ENCODE peak calls at places on chromosomes 11 and 22, in four cellular contexts. One of them, this sample, is unnamed. For H3K27me3, the result is how much of the 10 kb centered on the place peaks cover.

GRCh38 chr11:2437516-2437915 is 6.8 kb downstream of the TRPM5 start:
- DNase-seq in DND-41: no peak
- DNase-seq in cardiac muscle cell: no peak
- DNase-seq in GM23338: no peak
- DNase-seq in this sample: no peak

GRCh38 chr11:9103542-9104276 is 12.3 kb upstream of the SCUBE2 start:
- DNase-seq in DND-41: no peak
- DNase-seq in GM23338: no peak
- DNase-seq in cardiac muscle cell: no peak
- DNase-seq in this sample: no peak

GRCh38 chr22:21009638-21010425 is 5.1 kb upstream of the P2RX6 start:
- DNase-seq in DND-41: peak
- DNase-seq in GM23338: peak
- DNase-seq in cardiac muscle cell: peak
- DNase-seq in this sample: no peak

GRCh38 chr11:27506200-27507182 is at the start of gene LIN7C:
- DNase-seq in GM23338: peak
- DNase-seq in cardiac muscle cell: peak
- DNase-seq in DND-41: peak
- DNase-seq in this sample: peak

GRCh38 chr11:68193018-68193417 is 20.1 kb downstream of the KMT5B start:
- DNase-seq in cardiac muscle cell: no peak
- DNase-seq in DND-41: no peak
- DNase-seq in GM23338: no peak
- DNase-seq in this sample: no peak

GRCh38 chr22:22839570-22840314 is 47.9 kb upstream of the IGLL5 start:
- DNase-seq in DND-41: no peak
- DNase-seq in GM23338: no peak
- DNase-seq in cardiac muscle cell: no peak
- DNase-seq in this sample: no peak

GRCh38 chr11:134071766-134072403 is 3.0 kb downstream of the JAM3 start:
- DNase-seq in DND-41: no peak
- DNase-seq in GM23338: peak
- DNase-seq in cardiac muscle cell: no peak
- DNase-seq in this sample: no peak

GRCh38 chr11:69498614-69499175 is 17.2 kb downstream of the LINC01488 start:
- DNase-seq in cardiac muscle cell: no peak
- DNase-seq in DND-41: no peak
- DNase-seq in GM23338: no peak
- DNase-seq in this sample: no peak

GRCh38 chr11:47152953-47153950 is 23.4 kb downstream of the ARFGAP2 start:
- DNase-seq in GM23338: peak
- DNase-seq in cardiac muscle cell: peak
- DNase-seq in DND-41: peak
- DNase-seq in this sample: peak

GRCh38 chr11:125455851-125456250 is 40.2 kb downstream of the FEZ1 start:
- DNase-seq in cardiac muscle cell: no peak
- DNase-seq in DND-41: no peak
- DNase-seq in GM23338: no peak
- DNase-seq in this sample: no peak

GRCh38 chr11:34052608-34053160 is 1.2 kb downstream of the CAPRIN1 start:
- DNase-seq in DND-41: peak
- DNase-seq in cardiac muscle cell: peak
- DNase-seq in GM23338: peak
- DNase-seq in this sample: peak

GRCh38 chr22:38220163-38220562 is 18.4 kb downstream of the MAFF start:
- DNase-seq in GM23338: no peak
- DNase-seq in DND-41: no peak
- DNase-seq in cardiac muscle cell: no peak
- DNase-seq in this sample: no peak

GRCh38 chr11:33530824-33531223 is 169.8 kb downstream of the C11orf91 start:
- DNase-seq in cardiac muscle cell: no peak
- DNase-seq in GM23338: no peak
- DNase-seq in DND-41: no peak
- DNase-seq in this sample: no peak

GRCh38 chr11:28347351-28347750 is 239.2 kb downstream of the METTL15 start:
- DNase-seq in DND-41: no peak
- DNase-seq in cardiac muscle cell: no peak
- DNase-seq in GM23338: no peak
- DNase-seq in this sample: no peak

GRCh38 chr22:26579331-26579886 is 10.5 kb downstream of the TPST2 start:
- DNase-seq in cardiac muscle cell: no peak
- DNase-seq in GM23338: no peak
- DNase-seq in DND-41: peak
- DNase-seq in this sample: peak

GRCh38 chr11:45518853-45519545 is 146.4 kb downstream of the CHST1 start:
- DNase-seq in DND-41: no peak
- DNase-seq in GM23338: no peak
- DNase-seq in cardiac muscle cell: no peak
- DNase-seq in this sample: no peak

GRCh38 chr11:76788661-76789442 is 5.7 kb downstream of the TSKU start:
- DNase-seq in DND-41: no peak
- DNase-seq in GM23338: no peak
- DNase-seq in cardiac muscle cell: no peak
- DNase-seq in this sample: no peak

GRCh38 chr22:25148149-25148691 is 51.4 kb upstream of the CRYBB3 start:
- DNase-seq in GM23338: peak
- DNase-seq in DND-41: no peak
- DNase-seq in cardiac muscle cell: peak
- DNase-seq in this sample: no peak

GRCh38 chr11:61962213-61963015 is 5.0 kb downstream of the FTH1 start:
- DNase-seq in cardiac muscle cell: no peak
- DNase-seq in DND-41: no peak
- DNase-seq in GM23338: peak
- DNase-seq in this sample: no peak

GRCh38 chr11:130802567-130802966 is 113.7 kb downstream of the SNX19 start:
- DNase-seq in GM23338: peak
- DNase-seq in DND-41: no peak
- DNase-seq in cardiac muscle cell: no peak
- DNase-seq in this sample: no peak

GRCh38 chr11:30914143-30914762 is 328.1 kb upstream of the MPPED2 start:
- DNase-seq in cardiac muscle cell: peak
- DNase-seq in GM23338: peak
- DNase-seq in DND-41: no peak
- DNase-seq in this sample: no peak

GRCh38 chr11:8768625-8769333 is 86.2 kb downstream of the RPL27A start:
- DNase-seq in cardiac muscle cell: no peak
- DNase-seq in GM23338: no peak
- DNase-seq in DND-41: no peak
- DNase-seq in this sample: no peak

GRCh38 chr11:12124306-12124705 is 13.9 kb downstream of the MICAL2 start:
- DNase-seq in cardiac muscle cell: no peak
- DNase-seq in DND-41: no peak
- DNase-seq in GM23338: no peak
- DNase-seq in this sample: no peak

GRCh38 chr11:63829823-63830489 is 9.0 kb upstream of the MARK2 start:
- DNase-seq in DND-41: peak
- DNase-seq in GM23338: peak
- DNase-seq in cardiac muscle cell: peak
- DNase-seq in this sample: no peak

GRCh38 chr11:58788355-58789023 is 56.0 kb downstream of the GLYATL2 start:
- DNase-seq in cardiac muscle cell: peak
- DNase-seq in GM23338: peak
- DNase-seq in DND-41: peak
- DNase-seq in this sample: peak

GRCh38 chr11:16773981-16774710 is 35.7 kb downstream of the C11orf58 start:
- DNase-seq in cardiac muscle cell: no peak
- DNase-seq in DND-41: no peak
- DNase-seq in GM23338: no peak
- DNase-seq in this sample: no peak

GRCh38 chr11:128548655-128549255 is 38.6 kb downstream of the ETS1 start:
- DNase-seq in cardiac muscle cell: peak
- DNase-seq in GM23338: peak
- DNase-seq in DND-41: no peak
- DNase-seq in this sample: no peak

GRCh38 chr11:2651826-2652237 is 48.0 kb downstream of the KCNQ1OT1 start:
- DNase-seq in DND-41: no peak
- DNase-seq in cardiac muscle cell: no peak
- DNase-seq in GM23338: no peak
- DNase-seq in this sample: no peak

GRCh38 chr11:34633990-34634725 is 13.3 kb downstream of the EHF start:
- DNase-seq in GM23338: no peak
- DNase-seq in DND-41: no peak
- DNase-seq in cardiac muscle cell: no peak
- DNase-seq in this sample: no peak

GRCh38 chr11:14288189-14288935 is 70.6 kb downstream of the RRAS2 start:
- DNase-seq in DND-41: no peak
- DNase-seq in GM23338: no peak
- DNase-seq in cardiac muscle cell: no peak
- DNase-seq in this sample: no peak

GRCh38 chr11:73942030-73942429 is 8.8 kb upstream of the DNAJB13 start:
- DNase-seq in GM23338: no peak
- DNase-seq in cardiac muscle cell: no peak
- DNase-seq in DND-41: no peak
- DNase-seq in this sample: no peak

GRCh38 chr22:17578129-17578754 is 14.9 kb downstream of the SLC25A18 start:
- DNase-seq in cardiac muscle cell: no peak
- DNase-seq in DND-41: no peak
- DNase-seq in GM23338: no peak
- DNase-seq in this sample: no peak

GRCh38 chr11:57776577-57776976 is 15.0 kb downstream of the CTNND1 start:
- DNase-seq in cardiac muscle cell: no peak
- DNase-seq in DND-41: no peak
- DNase-seq in GM23338: no peak
- DNase-seq in this sample: no peak
- H3K27ac ChIP-seq in cardiac muscle cell: peak
- H3K27ac ChIP-seq in DND-41: no peak
- H3K27ac ChIP-seq in GM23338: peak
- H3K27ac ChIP-seq in this sample: no peak

DNA sequence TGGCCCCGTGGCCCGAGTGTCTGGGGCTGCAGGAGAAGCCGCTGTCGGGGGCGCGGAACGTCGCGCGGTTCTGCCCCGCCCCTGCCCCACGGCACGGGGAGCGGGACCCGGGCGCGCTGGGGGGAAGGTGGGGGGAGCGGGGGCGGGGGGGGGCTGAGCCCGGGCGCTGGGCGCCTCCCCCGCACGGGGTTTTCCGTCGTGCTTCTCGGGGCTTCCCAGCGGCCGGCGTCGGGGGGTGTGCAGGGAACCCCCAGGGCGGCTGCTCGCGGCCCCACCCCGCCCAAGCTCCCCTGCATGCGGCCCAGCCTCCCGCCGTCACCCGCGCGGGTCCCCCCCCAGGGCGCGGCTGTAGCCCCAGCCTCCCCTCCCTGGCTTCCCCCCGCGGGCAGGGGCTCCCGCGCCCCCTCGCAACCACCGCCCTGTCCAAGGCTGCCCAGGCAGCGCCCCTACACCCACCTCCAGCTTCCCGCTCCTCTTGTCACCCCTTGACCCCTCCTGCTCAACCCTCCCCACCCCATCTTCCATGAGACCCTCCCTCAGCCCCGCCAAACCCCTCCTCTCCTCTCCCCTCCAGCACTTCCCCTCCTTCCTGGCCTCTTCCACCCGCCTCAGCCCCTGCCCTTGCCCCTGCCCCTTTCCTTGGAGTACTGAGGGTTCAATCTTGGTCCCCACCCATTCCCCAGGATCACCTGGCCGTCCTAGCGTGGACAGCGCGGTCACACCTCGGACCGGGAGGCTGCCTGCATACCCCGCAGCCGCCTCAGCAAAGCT is 1.7 kb downstream of the IL17REL start:
- DNase-seq in GM23338: no peak
- DNase-seq in DND-41: no peak
- DNase-seq in cardiac muscle cell: no peak
- DNase-seq in this sample: peak
- H3K27me3 ChIP-seq in GM23338: half or more
- H3K27me3 ChIP-seq in DND-41: under half
- H3K27me3 ChIP-seq in cardiac muscle cell: half or more
- H3K27me3 ChIP-seq in this sample: under half

GRCh38 chr11:10750838-10751580 is at the start of gene CTR9:
- DNase-seq in DND-41: peak
- DNase-seq in cardiac muscle cell: peak
- DNase-seq in GM23338: peak
- DNase-seq in this sample: peak
- TF ChIP-seq CTCF in DND-41: peak
- TF ChIP-seq CTCF in cardiac muscle cell: peak
- TF ChIP-seq CTCF in GM23338: no peak
- TF ChIP-seq CTCF in this sample: no peak

GRCh38 chr11:11032072-11032471 is 174.2 kb upstream of the ZBED5 start:
- DNase-seq in DND-41: no peak
- DNase-seq in cardiac muscle cell: no peak
- DNase-seq in GM23338: no peak
- DNase-seq in this sample: no peak

GRCh38 chr11:11022126-11022730 is 164.4 kb upstream of the ZBED5 start:
- DNase-seq in cardiac muscle cell: peak
- DNase-seq in DND-41: no peak
- DNase-seq in GM23338: peak
- DNase-seq in this sample: no peak

GRCh38 chr11:11025087-11025486 is 167.2 kb upstream of the ZBED5 start:
- DNase-seq in GM23338: no peak
- DNase-seq in cardiac muscle cell: no peak
- DNase-seq in DND-41: no peak
- DNase-seq in this sample: no peak

GRCh38 chr11:11027271-11027670 is 169.4 kb upstream of the ZBED5 start:
- DNase-seq in cardiac muscle cell: no peak
- DNase-seq in GM23338: no peak
- DNase-seq in DND-41: no peak
- DNase-seq in this sample: no peak

GRCh38 chr11:11028017-11028692 is 170.3 kb upstream of the ZBED5 start:
- DNase-seq in DND-41: peak
- DNase-seq in GM23338: peak
- DNase-seq in cardiac muscle cell: peak
- DNase-seq in this sample: peak
- H3K27ac ChIP-seq in DND-41: no peak
- H3K27ac ChIP-seq in GM23338: no peak
- H3K27ac ChIP-seq in cardiac muscle cell: no peak
- H3K27ac ChIP-seq in this sample: no peak

DNA sequence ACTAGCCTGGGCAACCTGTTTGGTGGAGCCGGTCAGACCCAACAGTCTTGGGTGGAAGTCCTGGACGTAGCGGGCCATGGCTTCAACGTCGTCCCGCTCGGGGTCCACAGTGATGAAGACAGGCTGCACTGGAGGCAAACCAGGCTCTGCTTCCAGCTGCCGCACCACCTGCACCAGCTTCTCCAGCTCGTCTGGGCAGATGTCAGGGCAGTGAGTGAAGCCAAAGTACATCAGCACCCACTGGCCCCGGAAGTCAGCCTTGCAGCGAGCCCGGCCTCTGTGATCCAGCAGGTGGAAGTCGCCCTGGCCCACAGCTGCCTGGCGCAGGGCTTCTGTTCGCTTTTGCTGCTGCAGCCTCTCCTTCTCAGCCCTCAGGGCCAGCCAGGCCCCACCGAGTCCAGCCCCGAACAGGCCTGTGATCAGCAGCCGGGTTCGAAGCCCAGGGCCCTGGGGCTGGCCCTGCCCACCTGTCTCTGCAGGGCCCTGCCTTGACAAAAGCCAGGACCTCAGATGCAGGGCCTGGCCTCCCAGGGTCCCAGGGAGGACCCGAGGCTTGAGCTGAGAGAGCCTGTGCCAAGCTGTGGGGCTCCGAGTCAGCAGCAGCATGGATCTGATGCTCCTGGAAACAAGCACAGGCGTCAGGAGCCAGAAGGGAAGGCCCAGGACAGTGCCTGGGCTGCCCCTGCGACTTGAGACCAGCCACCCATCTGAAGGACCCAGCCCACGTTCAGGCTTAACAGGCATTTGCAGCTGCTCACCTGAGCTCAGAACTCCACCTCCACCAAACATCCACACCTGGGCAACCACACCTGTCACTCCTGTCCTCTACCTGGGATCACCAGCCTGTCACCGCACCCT is 1.4 kb downstream of the SCO2 start:
- DNase-seq in GM23338: no peak
- DNase-seq in DND-41: no peak
- DNase-seq in cardiac muscle cell: no peak
- DNase-seq in this sample: no peak
- H3K27me3 ChIP-seq in GM23338: under half
- H3K27me3 ChIP-seq in DND-41: under half
- H3K27me3 ChIP-seq in cardiac muscle cell: under half
- H3K27me3 ChIP-seq in this sample: under half